ENCODE peak calls at places on chromosomes 16 and 17, in six cellular contexts. Z is hypothalamus, O is activated T-cell treated with anti-CD3 and anti-CD28 coated beads for 1 hour, L is thoracic aorta, S is posterior cingulate gyrus, W is EH. A is an unnamed sample.

GRCh38 chr17:5000237-5000639 is 2.5 kb downstream of the KIF1C start:
- DNase-seq in W (peak; percentile 60), Z (no peak), O (no peak), S (no peak), L (peak; percentile 60), A (no peak)

GRCh38 chr17:263773-264172 is 82.3 kb upstream of the DOC2B start:
- DNase-seq in Z (no peak), O (no peak), W (no peak), L (no peak), S (no peak), A (no peak)

GRCh38 chr16:48971571-48972071 is 310.0 kb downstream of the CBLN1 start:
- DNase-seq in O (no peak), W (peak; percentile 61), S (no peak), Z (no peak), L (no peak), A (no peak)

GRCh38 chr17:83071966-83072562 is 7.3 kb upstream of the METRNL start:
- DNase-seq in L (no peak), O (no peak), S (no peak), W (no peak), Z (no peak), A (no peak)

GRCh38 chr16:57985204-57986121 is 14.5 kb upstream of the CNGB1 start:
- DNase-seq in S (no peak), O (no peak), Z (no peak), W (no peak), L (no peak), A (no peak)

GRCh38 chr16:73365010-73365409 is 317.1 kb upstream of the ZFHX3 start:
- DNase-seq in Z (no peak), W (peak; percentile 18), S (peak; percentile 18), O (no peak), L (no peak), A (no peak)

GRCh38 chr17:1907818-1908698 is 78.3 kb downstream of the RPA1 start:
- DNase-seq in O (no peak), S (no peak), W (peak; percentile 39), Z (no peak), L (no peak), A (no peak)

GRCh38 chr16:10551881-10552280 is 28.5 kb downstream of the EMP2 start:
- DNase-seq in Z (no peak), S (no peak), O (no peak), L (no peak), W (no peak), A (no peak)

GRCh38 chr16:28105954-28106353 is 42.4 kb upstream of the GSG1L start:
- DNase-seq in S (no peak), W (no peak), Z (no peak), O (no peak), L (no peak), A (no peak)

GRCh38 chr17:7336240-7337175 is at the start of gene ACAP1:
- DNase-seq in L (no peak), S (no peak), O (peak; percentile 87), W (no peak), Z (no peak), A (no peak)

GRCh38 chr17:69147460-69147859 is 5.8 kb upstream of the ABCA6 start:
- DNase-seq in W (no peak), O (no peak), L (no peak), Z (no peak), S (no peak), A (no peak)

GRCh38 chr17:51435641-51436091 is 175.3 kb downstream of the UTP18 start:
- DNase-seq in O (no peak), W (peak; percentile 2), L (no peak), Z (no peak), S (peak; percentile 44), A (no peak)